ENCODE peak calls at places on chromosomes 13 and 19, in ten cellular contexts. U is mammary epithelial cell, C is lung, K is tibial artery, H is IMR-90, W is neural progenitor cell, P is DND-41, A is heart right ventricle, F is upper lobe of right lung, J is thoracic aorta. Y is an unnamed sample.

GRCh38 chr13:27783111-27783510 is 9.2 kb upstream of the GSX1 start:
- DNase-seq in H (peak; percentile 8), J (no peak), C (no peak), W (peak; percentile 52), A (no peak), F (no peak), P (no peak), K (no peak), U (no peak), Y (no peak)

GRCh38 chr13:41492432-41493267 is 35.3 kb downstream of the RGCC start:
- DNase-seq in F (no peak), P (peak; percentile 18), A (no peak), C (no peak), U (no peak), K (no peak), H (no peak), W (no peak), J (no peak), Y (no peak)

GRCh38 chr13:29435125-29435911 is 160.2 kb downstream of the SLC7A1 start:
- DNase-seq in F (no peak), K (no peak), J (no peak), A (peak; percentile 57), P (no peak), H (peak; percentile 91), W (no peak), U (peak; percentile 47), C (no peak), Y (no peak)

GRCh38 chr13:109707044-109707794 is 79.2 kb downstream of the IRS2 start:
- DNase-seq in K (no peak), J (no peak), F (no peak), P (peak; percentile 93), H (no peak), A (no peak), C (no peak), W (no peak), U (no peak), Y (no peak)

GRCh38 chr13:26629260-26629659 is 71.8 kb downstream of the WASF3 start:
- DNase-seq in H (no peak), K (no peak), F (no peak), A (no peak), J (no peak), W (no peak), C (no peak), P (no peak), U (no peak), Y (no peak)

GRCh38 chr13:47334173-47334572 is 437.3 kb upstream of the HTR2A start:
- DNase-seq in P (no peak), K (no peak), C (no peak), U (no peak), J (no peak), F (no peak), H (peak; percentile 93), A (no peak), W (no peak), Y (peak; percentile 28)

GRCh38 chr13:38868399-38868798 is 122.2 kb downstream of the STOML3 start:
- DNase-seq in P (no peak), J (no peak), C (no peak), K (no peak), F (no peak), U (no peak), H (no peak), W (no peak), A (no peak), Y (no peak)

GRCh38 chr19:19185853-19186728 is 5.9 kb downstream of the BORCS8 start:
- DNase-seq in U (peak; percentile 25), W (peak; percentile 81), K (no peak), C (peak; percentile 35), F (no peak), A (no peak), P (peak; percentile 68), H (peak; percentile 31), J (no peak), Y (no peak)

GRCh38 chr19:18422530-18423191 is 3.5 kb downstream of the SSBP4 start:
- DNase-seq in K (no peak), A (no peak), J (no peak), H (no peak), F (no peak), C (no peak), W (no peak), P (peak; percentile 52), U (no peak), Y (no peak)

GRCh38 chr13:33217256-33217655 is 68.3 kb downstream of the STARD13 start:
- DNase-seq in F (no peak), A (no peak), J (no peak), U (no peak), W (no peak), H (no peak), K (no peak), C (no peak), P (no peak), Y (no peak)

GRCh38 chr19:6754653-6755463 is 12.4 kb downstream of the SH2D3A start:
- DNase-seq in J (no peak), H (no peak), F (no peak), A (no peak), C (no peak), U (no peak), P (no peak), W (no peak), K (no peak), Y (no peak)

GRCh38 chr19:1650627-1651009 is 1.8 kb downstream of the TCF3 start:
- DNase-seq in F (no peak), H (peak; percentile 7), W (peak; percentile 66), A (no peak), U (no peak), K (no peak), C (no peak), J (no peak), P (peak; percentile 75), Y (no peak)
- TF ChIP-seq CTCF in F (no peak), H (peak; percentile 10), W (peak; percentile 29), A (no peak), U (no peak), K (no peak), C (no peak), J (no peak), P (peak; percentile 29), Y (no peak)

GRCh38 chr19:14391156-14391821 is 10.0 kb downstream of the ADGRE5 start:
- DNase-seq in U (no peak), K (no peak), P (no peak), J (no peak), H (no peak), W (no peak), C (no peak), A (no peak), F (no peak), Y (no peak)

GRCh38 chr19:14390548-14390947 is 9.3 kb downstream of the ADGRE5 start:
- DNase-seq in F (no peak), K (no peak), W (no peak), A (no peak), J (no peak), H (no peak), C (no peak), U (no peak), P (no peak), Y (no peak)

GRCh38 chr19:14395710-14396338 is 14.6 kb downstream of the ADGRE5 start:
- DNase-seq in A (no peak), J (no peak), H (no peak), K (no peak), W (no peak), F (no peak), C (no peak), U (no peak), P (no peak), Y (no peak)

GRCh38 chr19:14393303-14393702 is 12.1 kb downstream of the ADGRE5 start:
- DNase-seq in U (no peak), C (no peak), P (no peak), J (no peak), H (no peak), W (peak; percentile 44), K (no peak), A (no peak), F (no peak), Y (no peak)

DNA sequence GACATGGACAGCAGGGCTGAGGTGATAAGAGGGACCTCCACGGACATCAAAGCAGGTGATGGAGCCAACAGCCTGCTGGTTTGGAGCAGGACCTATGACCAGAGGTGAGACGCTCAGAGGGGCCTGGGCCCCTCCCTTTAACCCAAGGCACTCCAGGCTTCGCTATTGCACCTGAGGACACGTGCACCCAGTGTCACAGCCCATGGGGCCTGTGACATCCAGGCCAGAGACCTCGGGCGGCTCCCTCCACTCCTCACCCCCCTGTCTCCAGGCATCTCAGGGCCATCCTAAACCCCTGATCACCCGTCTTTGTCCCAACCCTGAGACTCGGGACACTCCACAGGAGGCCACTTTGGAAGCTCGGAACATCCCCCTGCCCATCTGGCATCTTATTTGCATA is 12.9 kb downstream of the ADGRE5 start:
- DNase-seq in U (no peak), H (no peak), F (no peak), P (no peak), K (no peak), C (no peak), W (no peak), A (no peak), J (no peak), Y (no peak)
- H3K36me3 ChIP-seq in U (peaks cover 5% of the 10 kb centered on the region), H (peaks cover 10% of the 10 kb centered on the region), F (peaks cover 88% of the 10 kb centered on the region), P (no peaks in the 10 kb centered on the region), K (peaks cover 52% of the 10 kb centered on the region), C (peaks cover 13% of the 10 kb centered on the region), W (no peaks in the 10 kb centered on the region), A (peaks cover 80% of the 10 kb centered on the region), J (peaks cover 55% of the 10 kb centered on the region), Y (no peaks in the 10 kb centered on the region)

DNA sequence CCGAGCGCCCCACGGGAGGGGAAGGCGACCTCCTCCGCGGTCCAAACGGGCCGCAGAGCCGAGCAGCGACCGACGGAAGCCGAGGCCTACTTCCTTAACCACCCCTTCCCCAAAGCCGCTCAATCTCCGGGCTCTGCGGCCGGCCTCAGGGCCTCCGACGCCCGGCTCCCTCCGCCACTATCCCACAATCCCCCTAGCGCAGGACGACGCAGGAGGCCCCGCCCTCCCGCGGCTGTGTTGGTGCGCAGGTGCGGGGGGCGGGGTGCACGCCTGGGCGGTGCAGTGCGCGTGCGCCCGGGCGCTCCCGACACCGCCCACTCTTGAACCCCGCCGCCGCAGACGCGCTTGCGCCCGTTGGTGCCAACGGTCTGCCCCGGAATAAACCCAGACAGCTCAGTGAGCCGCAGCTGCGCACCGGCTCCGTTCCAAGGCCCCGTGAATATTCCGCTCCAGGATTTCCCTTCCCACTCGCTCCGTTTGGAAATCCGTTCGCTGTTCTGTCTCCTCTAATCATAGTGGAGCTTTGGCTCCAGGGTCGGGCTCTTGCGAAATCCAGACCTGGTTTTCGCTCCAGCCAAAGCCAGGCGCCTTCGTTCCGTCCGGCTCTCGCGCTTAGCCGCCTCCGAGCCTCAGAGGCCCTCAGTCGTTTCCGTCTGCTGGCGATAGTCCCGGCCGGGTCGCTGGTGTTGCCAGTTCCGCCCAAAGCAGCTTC is at the start of gene PPP6R1:
- DNase-seq in A (peak; percentile 98), W (peak; percentile 98), H (peak; percentile 100), C (peak; percentile 96), J (peak; percentile 82), P (peak; percentile 99), F (peak; percentile 98), U (peak; percentile 100), K (peak; percentile 100), Y (peak; percentile 83)
- TF ChIP-seq CTCF in A (no peak), W (no peak), H (no peak), C (no peak), J (no peak), P (no peak), F (no peak), U (no peak), K (no peak), Y (no peak)

DNA sequence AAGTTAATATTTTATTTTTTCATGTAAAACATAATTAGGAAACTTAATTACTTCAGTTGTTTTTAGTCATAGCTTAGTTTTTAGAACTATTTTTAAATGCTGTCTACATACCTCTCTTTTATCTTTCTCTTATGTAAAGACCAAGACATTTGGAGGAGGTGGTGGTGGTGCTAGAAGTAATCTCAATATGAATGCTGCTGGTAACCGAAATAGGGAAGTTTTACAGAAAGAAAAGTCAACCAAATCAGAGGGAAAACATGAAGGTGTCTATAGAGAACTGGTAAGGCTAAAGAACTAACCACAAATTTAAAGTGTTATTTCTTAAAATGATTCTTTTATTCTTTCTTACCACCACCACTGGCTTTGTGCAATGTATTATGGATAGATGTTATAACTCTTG is 97.3 kb downstream of the TDRD3 start:
- DNase-seq in A (no peak), C (no peak), J (no peak), W (no peak), P (no peak), K (no peak), F (no peak), U (no peak), H (no peak), Y (no peak)
- H3K36me3 ChIP-seq in A (peaks cover 55% of the 10 kb centered on the region), C (peaks cover 4% of the 10 kb centered on the region), J (peaks cover 14% of the 10 kb centered on the region), W (peaks cover 12% of the 10 kb centered on the region), P (peaks cover 40% of the 10 kb centered on the region), K (peaks cover 47% of the 10 kb centered on the region), F (peaks cover 14% of the 10 kb centered on the region), U (no peaks in the 10 kb centered on the region), H (peaks cover 2% of the 10 kb centered on the region), Y (no peaks in the 10 kb centered on the region)

Y was measured in kidney epithelial cell.